ENCODE peak calls at places on chromosomes 16 and 17, in nine cellular contexts. H is heart right ventricle, Q is breast epithelium, V is thoracic aorta, J is dorsolateral prefrontal cortex, M is progenitor cell of endocrine pancreas, G is foreskin fibroblast, K is BJ, Y is H9. R is an unnamed sample.
A peak's percentile ranks its signal among the peaks of the same experiment; 100 is the strongest.

GRCh38 chr16:87235810-87236515 is 81.2 kb downstream of the C16orf95 start:
- DNase-seq in H (no peak), Q (no peak), V (no peak), J (no peak), M (no peak), G (no peak), K (no peak), Y (peak; percentile 52), R (no peak)

GRCh38 chr17:4631836-4632582 is 9.5 kb downstream of the ALOX15 start:
- DNase-seq in H (no peak), Q (no peak), V (no peak), J (no peak), M (no peak), G (no peak), K (no peak), Y (peak; percentile 80), R (no peak)

GRCh38 chr17:48488548-48489106 is 42.2 kb downstream of the HOXB1 start:
- DNase-seq in H (no peak), Q (no peak), V (no peak), J (no peak), M (no peak), G (no peak), K (no peak), Y (no peak), R (no peak)

GRCh38 chr17:60901806-60902205 is 224.2 kb downstream of the BCAS3 start:
- DNase-seq in H (no peak), Q (no peak), V (no peak), J (no peak), M (no peak), G (peak; percentile 24), K (peak; percentile 14), Y (no peak), R (no peak)

GRCh38 chr16:22970191-22970845 is 156.4 kb downstream of the HS3ST2 start:
- DNase-seq in H (peak; percentile 33), Q (no peak), V (no peak), J (no peak), M (no peak), G (no peak), K (no peak), Y (no peak), R (no peak)

GRCh38 chr17:42098747-42099399 is 600 bp upstream of the ZNF385C start:
- DNase-seq in H (no peak), Q (no peak), V (no peak), J (no peak), M (no peak), G (no peak), K (no peak), Y (no peak), R (no peak)

GRCh38 chr16:502179-502943 is 25.2 kb upstream of the CAPN15 start:
- DNase-seq in H (no peak), Q (no peak), V (no peak), J (no peak), M (no peak), G (no peak), K (no peak), Y (no peak), R (no peak)

GRCh38 chr17:65797809-65798208 is 236.4 kb upstream of the AXIN2 start:
- DNase-seq in H (no peak), Q (no peak), V (no peak), J (no peak), M (no peak), G (no peak), K (no peak), Y (peak; percentile 65), R (no peak)

GRCh38 chr16:85448557-85449194 is 164.4 kb upstream of the GSE1 start:
- DNase-seq in H (no peak), Q (no peak), V (no peak), J (no peak), M (peak; percentile 80), G (no peak), K (no peak), Y (no peak), R (no peak)

GRCh38 chr17:63561819-63562218 is 11.5 kb downstream of the DCAF7 start:
- DNase-seq in H (no peak), Q (no peak), V (no peak), J (no peak), M (no peak), G (no peak), K (no peak), Y (no peak), R (no peak)

GRCh38 chr17:43905400-43905984 is 1.8 kb downstream of the MPP2 start:
- DNase-seq in H (no peak), Q (no peak), V (no peak), J (no peak), M (no peak), G (no peak), K (no peak), Y (peak; percentile 52), R (peak; percentile 52)

GRCh38 chr17:12180644-12181261 is 160.1 kb downstream of the MAP2K4 start:
- DNase-seq in H (peak; percentile 36), Q (no peak), V (no peak), J (no peak), M (no peak), G (peak; percentile 30), K (no peak), Y (no peak), R (peak; percentile 19)

GRCh38 chr17:44797809-44798208 is 32.3 kb downstream of the GJC1 start:
- DNase-seq in H (no peak), Q (no peak), V (no peak), J (no peak), M (no peak), G (no peak), K (no peak), Y (no peak), R (no peak)

DNA sequence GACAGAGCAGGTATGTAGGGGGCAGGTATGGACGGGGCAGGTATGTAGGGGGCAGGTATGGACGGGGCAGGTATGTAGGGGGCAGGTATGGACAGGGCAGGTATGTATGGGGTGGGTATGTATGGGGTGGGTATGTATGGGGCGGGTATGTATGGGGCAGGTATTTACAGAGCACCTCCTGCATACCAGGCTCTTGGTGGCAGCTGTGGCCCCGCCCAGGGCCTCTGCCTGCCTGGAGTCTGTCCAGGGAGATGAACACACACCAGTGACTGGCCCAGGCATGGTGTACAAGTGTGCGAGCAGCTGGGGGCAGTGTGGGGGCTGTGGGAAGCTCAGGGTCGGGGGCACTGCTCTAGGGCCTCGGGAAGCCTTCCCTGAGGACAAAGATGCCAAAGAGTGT is 4.4 kb downstream of the RPL3L start:
- DNase-seq in H (no peak), Q (no peak), V (no peak), J (no peak), M (no peak), G (no peak), K (no peak), Y (no peak), R (no peak)
- TF ChIP-seq CTCF in H (no peak), Q (no peak), V (no peak), J (no peak), M (no peak), G (no peak), K (no peak), Y (no peak), R (no peak)

DNA sequence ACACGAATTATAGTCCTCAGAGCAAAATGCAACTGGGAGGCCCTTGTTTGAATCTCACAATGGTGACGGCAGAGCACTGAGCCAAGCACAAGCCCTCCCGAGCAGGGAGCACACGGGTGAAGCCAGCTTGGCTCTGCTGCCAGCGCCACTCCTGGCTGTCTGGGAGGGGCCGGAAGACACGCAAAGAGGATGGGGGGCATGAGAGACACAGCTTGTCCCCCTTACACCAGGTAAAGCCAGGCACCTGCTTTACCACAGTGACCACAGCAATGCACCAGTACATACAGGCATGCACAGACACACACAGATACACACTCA is 90.0 kb downstream of the RBFOX3 start:
- DNase-seq in H (no peak), Q (no peak), V (no peak), J (no peak), M (no peak), G (no peak), K (no peak), Y (no peak), R (no peak)
- TF ChIP-seq CTCF in H (no peak), Q (no peak), V (no peak), J (no peak), M (no peak), G (no peak), K (no peak), Y (no peak), R (no peak)

GRCh38 chr16:65123846-65124513 is 2.1 kb upstream of the CDH11 start:
- DNase-seq in H (no peak), Q (no peak), V (no peak), J (no peak), M (no peak), G (no peak), K (no peak), Y (no peak), R (no peak)

GRCh38 chr16:65125322-65125721 is 3.5 kb upstream of the CDH11 start:
- DNase-seq in H (no peak), Q (no peak), V (no peak), J (no peak), M (no peak), G (no peak), K (no peak), Y (no peak), R (no peak)

GRCh38 chr16:65125871-65126270 is 4.0 kb upstream of the CDH11 start:
- DNase-seq in H (no peak), Q (no peak), V (no peak), J (no peak), M (no peak), G (no peak), K (no peak), Y (no peak), R (no peak)

GRCh38 chr16:65124596-65124995 is 2.7 kb upstream of the CDH11 start:
- DNase-seq in H (no peak), Q (no peak), V (no peak), J (no peak), M (no peak), G (no peak), K (no peak), Y (no peak), R (no peak)

DNA sequence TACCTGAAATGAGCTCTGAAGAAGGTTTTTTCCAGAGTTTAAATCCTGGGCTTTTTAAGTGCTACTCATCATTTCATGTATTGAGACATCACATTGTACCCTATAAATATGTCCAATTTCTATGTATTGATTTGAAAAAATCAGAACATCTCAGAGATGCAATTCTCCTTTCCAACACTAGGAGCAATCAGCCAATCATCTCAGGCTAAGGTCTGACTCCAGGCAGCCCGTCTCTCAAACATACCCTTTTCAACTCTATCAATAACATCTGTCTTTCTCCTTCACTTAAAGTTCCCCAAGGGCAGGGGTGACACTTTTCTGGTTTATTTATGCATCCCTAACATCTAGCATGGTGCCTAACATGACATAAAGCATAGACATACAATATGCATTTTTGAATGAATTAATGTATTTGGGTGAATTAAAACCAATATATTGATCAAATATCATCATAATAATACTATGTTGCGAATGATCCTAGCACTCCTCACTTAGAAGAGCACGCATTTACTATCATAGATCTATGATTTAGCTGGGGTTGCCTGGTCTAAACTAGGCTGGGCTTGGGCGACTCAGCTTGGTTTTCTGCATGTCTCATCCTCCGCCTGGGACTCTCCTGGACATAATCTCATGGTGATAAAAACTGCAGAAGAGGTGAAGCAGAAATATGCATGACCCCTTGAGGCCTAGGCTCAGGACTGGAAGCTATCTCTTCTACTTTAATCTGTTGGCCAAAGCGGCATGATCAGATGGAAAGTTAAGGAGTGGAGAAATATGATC is 5.2 kb upstream of the CDH11 start:
- DNase-seq in H (no peak), Q (no peak), V (no peak), J (no peak), M (no peak), G (no peak), K (no peak), Y (no peak), R (no peak)
- TF ChIP-seq CTCF in H (no peak), Q (no peak), V (peak; percentile 56), J (no peak), M (peak; percentile 47), G (peak; percentile 18), K (no peak), Y (peak; percentile 65), R (no peak)

GRCh38 chr17:14196337-14196997 is 40.2 kb downstream of the CDRT15 start:
- DNase-seq in H (no peak), Q (no peak), V (no peak), J (no peak), M (no peak), G (no peak), K (no peak), Y (no peak), R (no peak)
- TF ChIP-seq CTCF in H (no peak), Q (no peak), V (no peak), J (no peak), M (peak; percentile 33), G (no peak), K (no peak), Y (peak; percentile 51), R (no peak)